ENCODE peak calls at places on chromosomes 3 and 15, in four cellular contexts. R is NCI-H2029, L is MCF 10A, G is HTR-8/SVneo. E is an unnamed sample.

GRCh38 chr3:17195856-17196604 is 311.3 kb downstream of the PLCL2 start:
- DNase-seq in R (no peak), G (no peak), L (peak; percentile 23), E (no peak)

GRCh38 chr3:15645740-15646490 is 44.4 kb downstream of the BTD start:
- DNase-seq in G (peak; percentile 85), R (no peak), L (peak; percentile 96), E (no peak)

GRCh38 chr3:115420086-115420485 is 203.2 kb upstream of the GAP43 start:
- DNase-seq in R (no peak), G (no peak), L (no peak), E (no peak)

GRCh38 chr3:170429050-170429449 is 10.4 kb downstream of the CLDN11 start:
- DNase-seq in L (no peak), G (peak; percentile 65), R (no peak), E (no peak)

GRCh38 chr3:193831495-193832455 is 238.8 kb downstream of the OPA1 start:
- DNase-seq in G (no peak), R (peak; percentile 69), L (peak; percentile 100), E (no peak)

GRCh38 chr15:80669599-80670273 is 25.4 kb upstream of the ABHD17C start:
- DNase-seq in G (no peak), R (no peak), L (no peak), E (no peak)

GRCh38 chr3:62562596-62562995 is 189.2 kb upstream of the FEZF2 start:
- DNase-seq in L (peak; percentile 25), R (no peak), G (no peak), E (no peak)

GRCh38 chr15:101382544-101382943 is 87.5 kb upstream of the SNRPA1 start:
- DNase-seq in L (no peak), R (no peak), G (no peak), E (no peak)

GRCh38 chr15:75051161-75051560 is 27.8 kb downstream of the PPCDC start:
- DNase-seq in R (no peak), L (no peak), G (no peak), E (no peak)